ENCODE peak calls at places on chromosomes 4 and X, in six cellular contexts. One of them, this sample, is unnamed.

GRCh38 chr4:94216394-94216793 is 8.7 kb downstream of the SMARCAD1 start:
- DNase-seq in prostate gland: no peak
- DNase-seq in breast epithelium: no peak
- DNase-seq in HepG2: no peak
- DNase-seq in sigmoid colon: no peak
- DNase-seq in HCT116: no peak
- DNase-seq in this sample: no peak

GRCh38 chr4:185534850-185535761 is at the start of gene PDLIM3:
- DNase-seq in prostate gland: peak; percentile 41
- DNase-seq in breast epithelium: peak; percentile 72
- DNase-seq in HepG2: peak; percentile 27
- DNase-seq in sigmoid colon: peak; percentile 89
- DNase-seq in HCT116: peak; percentile 12
- DNase-seq in this sample: peak; percentile 42

GRCh38 chr4:140237616-140238352 is 83.8 kb upstream of the MAML3 start:
- DNase-seq in prostate gland: peak; percentile 50
- DNase-seq in breast epithelium: peak; percentile 38
- DNase-seq in HepG2: no peak
- DNase-seq in sigmoid colon: peak; percentile 92
- DNase-seq in HCT116: no peak
- DNase-seq in this sample: no peak

GRCh38 chrX:10189317-10190268 is 32.8 kb downstream of the CLCN4 start:
- DNase-seq in prostate gland: peak; percentile 49
- DNase-seq in breast epithelium: peak; percentile 65
- DNase-seq in HepG2: peak; percentile 57
- DNase-seq in sigmoid colon: peak; percentile 89
- DNase-seq in HCT116: peak; percentile 51
- DNase-seq in this sample: peak; percentile 43

GRCh38 chr4:183905081-183905592 is at the start of gene STOX2:
- DNase-seq in prostate gland: peak; percentile 73
- DNase-seq in breast epithelium: peak; percentile 44
- DNase-seq in HepG2: peak; percentile 26
- DNase-seq in sigmoid colon: peak; percentile 80
- DNase-seq in HCT116: no peak
- DNase-seq in this sample: no peak

GRCh38 chr4:179307297-179308136 is 1865.3 kb upstream of the AGA start:
- DNase-seq in prostate gland: peak; percentile 5
- DNase-seq in breast epithelium: no peak
- DNase-seq in HepG2: peak; percentile 24
- DNase-seq in sigmoid colon: no peak
- DNase-seq in HCT116: peak; percentile 42
- DNase-seq in this sample: no peak

GRCh38 chrX:116657071-116657470 is 194.3 kb upstream of the CT83 start:
- DNase-seq in prostate gland: no peak
- DNase-seq in breast epithelium: no peak
- DNase-seq in HepG2: no peak
- DNase-seq in sigmoid colon: no peak
- DNase-seq in HCT116: no peak
- DNase-seq in this sample: no peak

GRCh38 chr4:151569650-151570049 is 160.7 kb downstream of the FHIP1A start:
- DNase-seq in prostate gland: no peak
- DNase-seq in breast epithelium: no peak
- DNase-seq in HepG2: no peak
- DNase-seq in sigmoid colon: no peak
- DNase-seq in HCT116: no peak
- DNase-seq in this sample: no peak

GRCh38 chrX:45187731-45188130 is 12.9 kb downstream of the DIPK2B start:
- DNase-seq in prostate gland: no peak
- DNase-seq in breast epithelium: no peak
- DNase-seq in HepG2: no peak
- DNase-seq in sigmoid colon: no peak
- DNase-seq in HCT116: no peak
- DNase-seq in this sample: no peak

GRCh38 chr4:167052631-167053085 is 181.6 kb downstream of the SPOCK3 start:
- DNase-seq in prostate gland: no peak
- DNase-seq in breast epithelium: no peak
- DNase-seq in HepG2: no peak
- DNase-seq in sigmoid colon: no peak
- DNase-seq in HCT116: no peak
- DNase-seq in this sample: no peak

GRCh38 chrX:72621619-72622485 is 49.2 kb upstream of the HDAC8 start:
- DNase-seq in prostate gland: no peak
- DNase-seq in breast epithelium: no peak
- DNase-seq in HepG2: no peak
- DNase-seq in sigmoid colon: no peak
- DNase-seq in HCT116: peak; percentile 16
- DNase-seq in this sample: no peak

GRCh38 chr4:145988628-145989027 is 50.0 kb upstream of the ZNF827 start:
- DNase-seq in prostate gland: no peak
- DNase-seq in breast epithelium: no peak
- DNase-seq in HepG2: no peak
- DNase-seq in sigmoid colon: no peak
- DNase-seq in HCT116: no peak
- DNase-seq in this sample: no peak

GRCh38 chr4:15515106-15515505 is 45.4 kb downstream of the CC2D2A start:
- DNase-seq in prostate gland: no peak
- DNase-seq in breast epithelium: no peak
- DNase-seq in HepG2: no peak
- DNase-seq in sigmoid colon: no peak
- DNase-seq in HCT116: no peak
- DNase-seq in this sample: no peak

GRCh38 chrX:107429090-107429489 is 20.4 kb upstream of the FRMPD3 start:
- DNase-seq in prostate gland: no peak
- DNase-seq in breast epithelium: no peak
- DNase-seq in HepG2: peak; percentile 15
- DNase-seq in sigmoid colon: no peak
- DNase-seq in HCT116: no peak
- DNase-seq in this sample: no peak

GRCh38 chrX:68511255-68511654 is 12.4 kb downstream of the YIPF6 start:
- DNase-seq in prostate gland: peak; percentile 6
- DNase-seq in breast epithelium: no peak
- DNase-seq in HepG2: peak; percentile 30
- DNase-seq in sigmoid colon: no peak
- DNase-seq in HCT116: no peak
- DNase-seq in this sample: no peak

GRCh38 chrX:77771601-77772000 is 14.4 kb downstream of the ATRX start:
- DNase-seq in prostate gland: no peak
- DNase-seq in breast epithelium: no peak
- DNase-seq in HepG2: no peak
- DNase-seq in sigmoid colon: no peak
- DNase-seq in HCT116: no peak
- DNase-seq in this sample: no peak

GRCh38 chrX:147174596-147174995 is 360.1 kb upstream of the CXorf51A start:
- DNase-seq in prostate gland: no peak
- DNase-seq in breast epithelium: no peak
- DNase-seq in HepG2: no peak
- DNase-seq in sigmoid colon: no peak
- DNase-seq in HCT116: no peak
- DNase-seq in this sample: no peak

GRCh38 chr4:123398151-123398802 is 1.7 kb downstream of the SPRY1 start:
- DNase-seq in prostate gland: peak; percentile 55
- DNase-seq in breast epithelium: peak; percentile 49
- DNase-seq in HepG2: no peak
- DNase-seq in sigmoid colon: peak; percentile 85
- DNase-seq in HCT116: peak; percentile 22
- DNase-seq in this sample: peak; percentile 47

GRCh38 chrX:27976284-27976683 is 5.0 kb downstream of the DCAF8L1 start:
- DNase-seq in prostate gland: no peak
- DNase-seq in breast epithelium: no peak
- DNase-seq in HepG2: no peak
- DNase-seq in sigmoid colon: no peak
- DNase-seq in HCT116: no peak
- DNase-seq in this sample: no peak

GRCh38 chr4:165378763-165379631 is at the start of gene CPE:
- DNase-seq in prostate gland: peak; percentile 80
- DNase-seq in breast epithelium: peak; percentile 81
- DNase-seq in HepG2: peak; percentile 81
- DNase-seq in sigmoid colon: peak; percentile 82
- DNase-seq in HCT116: peak; percentile 57
- DNase-seq in this sample: peak; percentile 36

GRCh38 chr4:52126946-52127345 is 75.8 kb downstream of the SPATA18 start:
- DNase-seq in prostate gland: no peak
- DNase-seq in breast epithelium: no peak
- DNase-seq in HepG2: no peak
- DNase-seq in sigmoid colon: no peak
- DNase-seq in HCT116: no peak
- DNase-seq in this sample: no peak

GRCh38 chrX:103215037-103215767 is at the start of gene BEX4:
- DNase-seq in prostate gland: peak; percentile 82
- DNase-seq in breast epithelium: peak; percentile 84
- DNase-seq in HepG2: no peak
- DNase-seq in sigmoid colon: peak; percentile 95
- DNase-seq in HCT116: peak; percentile 6
- DNase-seq in this sample: peak; percentile 43

GRCh38 chr4:5545271-5545670 is 163.1 kb downstream of the EVC2 start:
- DNase-seq in prostate gland: no peak
- DNase-seq in breast epithelium: no peak
- DNase-seq in HepG2: no peak
- DNase-seq in sigmoid colon: no peak
- DNase-seq in HCT116: no peak
- DNase-seq in this sample: no peak

GRCh38 chrX:131802836-131803626 is 220.1 kb upstream of the STK26 start:
- DNase-seq in prostate gland: no peak
- DNase-seq in breast epithelium: peak; percentile 80
- DNase-seq in HepG2: no peak
- DNase-seq in sigmoid colon: peak; percentile 88
- DNase-seq in HCT116: no peak
- DNase-seq in this sample: peak; percentile 39

GRCh38 chr4:141126769-141127168 is 6.5 kb downstream of the RNF150 start:
- DNase-seq in prostate gland: no peak
- DNase-seq in breast epithelium: no peak
- DNase-seq in HepG2: no peak
- DNase-seq in sigmoid colon: no peak
- DNase-seq in HCT116: no peak
- DNase-seq in this sample: no peak

GRCh38 chr4:108650212-108651067 is at the start of gene OSTC:
- DNase-seq in prostate gland: peak; percentile 95
- DNase-seq in breast epithelium: peak; percentile 92
- DNase-seq in HepG2: peak; percentile 94
- DNase-seq in sigmoid colon: peak; percentile 98
- DNase-seq in HCT116: peak; percentile 95
- DNase-seq in this sample: peak; percentile 59
- TF ChIP-seq POLR2A in prostate gland: peak; percentile 60
- TF ChIP-seq POLR2A in breast epithelium: peak; percentile 70
- TF ChIP-seq POLR2A in HepG2: peak; percentile 90
- TF ChIP-seq POLR2A in sigmoid colon: peak; percentile 40
- TF ChIP-seq POLR2A in HCT116: peak; percentile 46
- TF ChIP-seq POLR2A in this sample: peak; percentile 86

DNA sequence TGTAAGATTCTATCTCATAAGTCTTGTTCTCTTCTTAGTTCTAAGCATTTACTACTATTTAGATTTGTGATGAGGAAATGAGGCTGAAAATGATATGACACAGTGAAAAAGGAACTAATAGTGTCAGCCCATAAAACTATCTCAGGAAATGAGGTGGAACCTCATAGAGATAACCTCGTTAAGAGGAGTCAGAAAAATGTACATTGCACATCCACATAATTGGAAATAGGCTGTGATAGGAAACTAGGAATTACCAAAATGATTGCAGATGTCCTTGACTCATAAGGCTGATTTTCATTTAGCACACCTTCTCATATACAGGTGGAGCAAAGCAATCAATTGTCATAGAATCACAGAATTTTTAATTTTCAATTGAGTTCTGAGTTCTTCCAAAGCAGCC is 26.8 kb downstream of the ANXA10 start:
- DNase-seq in prostate gland: no peak
- DNase-seq in breast epithelium: no peak
- DNase-seq in HepG2: no peak
- DNase-seq in sigmoid colon: no peak
- DNase-seq in HCT116: no peak
- DNase-seq in this sample: no peak
- TF ChIP-seq POLR2AphosphoS5 in prostate gland: no peak
- TF ChIP-seq POLR2AphosphoS5 in breast epithelium: no peak
- TF ChIP-seq POLR2AphosphoS5 in HepG2: no peak
- TF ChIP-seq POLR2AphosphoS5 in sigmoid colon: no peak
- TF ChIP-seq POLR2AphosphoS5 in HCT116: no peak
- TF ChIP-seq POLR2AphosphoS5 in this sample: no peak

GRCh38 chr4:150402968-150403367 is 179.0 kb upstream of the MAB21L2 start:
- DNase-seq in prostate gland: no peak
- DNase-seq in breast epithelium: no peak
- DNase-seq in HepG2: no peak
- DNase-seq in sigmoid colon: peak; percentile 81
- DNase-seq in HCT116: no peak
- DNase-seq in this sample: no peak
- TF ChIP-seq POLR2A in prostate gland: no peak
- TF ChIP-seq POLR2A in breast epithelium: no peak
- TF ChIP-seq POLR2A in HepG2: no peak
- TF ChIP-seq POLR2A in sigmoid colon: no peak
- TF ChIP-seq POLR2A in HCT116: no peak
- TF ChIP-seq POLR2A in this sample: no peak

GRCh38 chr4:6929339-6929734 is 19.7 kb downstream of the TBC1D14 start:
- DNase-seq in prostate gland: no peak
- DNase-seq in breast epithelium: no peak
- DNase-seq in HepG2: no peak
- DNase-seq in sigmoid colon: no peak
- DNase-seq in HCT116: no peak
- DNase-seq in this sample: no peak

GRCh38 chr4:6926081-6926480 is 16.5 kb downstream of the TBC1D14 start:
- DNase-seq in prostate gland: no peak
- DNase-seq in breast epithelium: no peak
- DNase-seq in HepG2: no peak
- DNase-seq in sigmoid colon: no peak
- DNase-seq in HCT116: no peak
- DNase-seq in this sample: no peak

GRCh38 chr4:6928067-6928466 is 18.4 kb downstream of the TBC1D14 start:
- DNase-seq in prostate gland: no peak
- DNase-seq in breast epithelium: no peak
- DNase-seq in HepG2: no peak
- DNase-seq in sigmoid colon: no peak
- DNase-seq in HCT116: no peak
- DNase-seq in this sample: no peak

GRCh38 chr4:6925357-6925836 is 15.8 kb downstream of the TBC1D14 start:
- DNase-seq in prostate gland: no peak
- DNase-seq in breast epithelium: no peak
- DNase-seq in HepG2: no peak
- DNase-seq in sigmoid colon: peak; percentile 80
- DNase-seq in HCT116: no peak
- DNase-seq in this sample: no peak

DNA sequence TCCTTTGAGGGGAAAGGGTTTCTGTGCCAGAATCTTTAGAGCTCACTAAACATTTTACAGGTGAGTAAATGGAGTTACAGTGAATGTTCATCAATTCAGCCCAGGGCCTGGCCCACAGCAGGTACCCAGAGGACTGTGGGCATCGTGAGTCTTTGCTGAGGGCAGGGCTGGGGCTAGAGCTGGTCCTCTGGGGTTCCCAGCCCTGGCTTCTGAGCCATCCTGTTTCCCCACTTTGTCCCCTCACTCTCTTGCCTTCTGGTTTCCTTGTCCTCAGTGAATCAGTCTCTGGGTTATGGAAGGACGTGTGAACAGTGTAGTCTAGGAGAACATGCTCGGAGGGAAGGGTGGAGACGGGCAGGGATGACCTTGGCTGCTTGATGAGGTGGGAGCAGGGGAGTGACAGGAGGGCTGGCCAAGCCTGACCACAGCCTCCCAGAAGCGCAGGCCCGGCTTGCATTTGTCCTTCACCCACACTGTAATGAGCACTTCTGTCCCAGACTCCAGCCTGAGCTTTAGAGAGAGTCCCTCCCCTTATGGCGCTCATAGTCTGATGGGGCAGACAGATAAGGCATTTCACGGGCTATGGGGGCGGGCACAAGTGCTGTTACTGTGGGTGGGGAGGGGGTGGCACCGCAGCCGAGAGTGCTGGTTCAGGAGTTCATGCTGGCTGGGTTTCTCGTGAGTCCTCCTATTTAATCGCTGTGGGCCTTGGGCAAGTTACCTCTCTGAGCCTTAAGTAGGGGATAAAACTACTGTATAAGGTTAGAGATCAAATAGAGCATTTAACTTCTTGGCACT is 17.3 kb downstream of the TBC1D14 start:
- DNase-seq in prostate gland: peak; percentile 71
- DNase-seq in breast epithelium: no peak
- DNase-seq in HepG2: peak; percentile 96
- DNase-seq in sigmoid colon: no peak
- DNase-seq in HCT116: no peak
- DNase-seq in this sample: no peak
- TF ChIP-seq POLR2AphosphoS5 in prostate gland: peak; percentile 71
- TF ChIP-seq POLR2AphosphoS5 in breast epithelium: no peak
- TF ChIP-seq POLR2AphosphoS5 in HepG2: peak; percentile 20
- TF ChIP-seq POLR2AphosphoS5 in sigmoid colon: peak; percentile 35
- TF ChIP-seq POLR2AphosphoS5 in HCT116: no peak
- TF ChIP-seq POLR2AphosphoS5 in this sample: no peak

This sample was measured in GM12892.